ENCODE peak calls at places on chromosome 21, in eight cellular contexts. T is BE2C, C is mammary epithelial cell, E is testis, L is Caco-2, P is colonic mucosa, J is MM.1S, N is OCI-LY7. A is an unnamed sample.

GRCh38 chr21:44354001-44354405 is 582 bp downstream of the TRPM2 start:
- DNase-seq in P (no peak), J (no peak), E (no peak), T (no peak), N (no peak), L (no peak), C (no peak), A (peak; percentile 49)

GRCh38 chr21:46056450-46056903 is 41.4 kb upstream of the COL6A2 start:
- DNase-seq in L (peak; percentile 4), N (no peak), P (peak; percentile 56), E (peak; percentile 74), C (no peak), T (no peak), J (no peak), A (peak; percentile 89)

GRCh38 chr21:18460979-18461378 is 57.4 kb upstream of the TMPRSS15 start:
- DNase-seq in L (no peak), P (no peak), T (no peak), E (no peak), J (no peak), C (no peak), N (peak; percentile 92), A (no peak)

GRCh38 chr21:25809013-25809412 is 74.2 kb downstream of the GABPA start:
- DNase-seq in T (no peak), L (no peak), P (no peak), E (no peak), N (no peak), J (no peak), C (peak; percentile 81), A (no peak)

GRCh38 chr21:43757601-43758000 is 18.5 kb downstream of the CSTB start:
- DNase-seq in J (no peak), L (no peak), C (no peak), P (no peak), N (no peak), T (no peak), E (no peak), A (no peak)

GRCh38 chr21:44887126-44887806 is 13.8 kb upstream of the PTTG1IP start:
- DNase-seq in N (no peak), J (no peak), E (no peak), L (no peak), P (no peak), C (no peak), T (no peak), A (no peak)

GRCh38 chr21:44285547-44285992 is at the start of gene AIRE:
- DNase-seq in T (peak; percentile 10), C (no peak), N (no peak), E (no peak), L (no peak), J (no peak), P (no peak), A (peak; percentile 58)

GRCh38 chr21:46093668-46094400 is 4.1 kb upstream of the COL6A2 start:
- DNase-seq in L (peak; percentile 24), T (no peak), P (no peak), N (no peak), E (no peak), C (no peak), J (no peak), A (peak; percentile 49)

GRCh38 chr21:16569679-16570078 is 839.9 kb downstream of the USP25 start:
- DNase-seq in E (no peak), C (no peak), L (no peak), T (no peak), N (no peak), J (no peak), P (no peak), A (no peak)

GRCh38 chr21:44874497-44875331 is 1.2 kb upstream of the PTTG1IP start:
- DNase-seq in N (peak; percentile 34), P (peak; percentile 61), J (peak; percentile 75), L (no peak), C (peak; percentile 37), T (no peak), E (peak; percentile 64), A (peak; percentile 75)

GRCh38 chr21:16578912-16579311 is 849.1 kb downstream of the USP25 start:
- DNase-seq in L (no peak), J (no peak), E (no peak), T (no peak), N (no peak), C (no peak), P (no peak), A (no peak)

GRCh38 chr21:21182401-21182800 is 184.2 kb downstream of the NCAM2 start:
- DNase-seq in E (no peak), P (no peak), C (no peak), J (no peak), N (no peak), T (no peak), L (no peak), A (no peak)

GRCh38 chr21:29181799-29182470 is 51.5 kb downstream of the MAP3K7CL start:
- DNase-seq in J (peak; percentile 30), N (no peak), C (peak; percentile 64), L (no peak), T (no peak), E (peak; percentile 37), P (no peak), A (no peak)

GRCh38 chr21:29938968-29939858 is 583 bp downstream of the GRIK1 start:
- DNase-seq in J (no peak), P (no peak), C (no peak), L (no peak), N (no peak), E (peak; percentile 14), T (no peak), A (no peak)

GRCh38 chr21:42232176-42232825 is 13.4 kb downstream of the ABCG1 start:
- DNase-seq in P (no peak), E (no peak), L (no peak), N (peak; percentile 82), J (no peak), C (no peak), T (no peak), A (no peak)

GRCh38 chr21:42233067-42233981 is 14.4 kb downstream of the ABCG1 start:
- DNase-seq in J (peak; percentile 66), C (no peak), E (peak; percentile 67), T (peak; percentile 62), P (peak; percentile 76), L (no peak), N (peak; percentile 97), A (peak; percentile 93)

GRCh38 chr21:42230636-42231035 is 11.7 kb downstream of the ABCG1 start:
- DNase-seq in T (no peak), C (no peak), P (no peak), N (no peak), E (no peak), L (no peak), J (no peak), A (no peak)

GRCh38 chr21:42229676-42230075 is 10.7 kb downstream of the ABCG1 start:
- DNase-seq in C (no peak), P (no peak), J (no peak), L (no peak), T (no peak), E (no peak), N (no peak), A (no peak)

GRCh38 chr21:42231761-42232160 is 12.8 kb downstream of the ABCG1 start:
- DNase-seq in N (no peak), L (no peak), C (no peak), P (no peak), T (no peak), J (no peak), E (no peak), A (peak; percentile 31)
- H3K4me1 ChIP-seq in N (peaks cover 99% of the 10 kb centered on the region), L (peaks cover 3% of the 10 kb centered on the region), C (peaks cover 36% of the 10 kb centered on the region), P (peaks cover 35% of the 10 kb centered on the region), T (peaks cover 28% of the 10 kb centered on the region), J (peaks cover 66% of the 10 kb centered on the region), E (peaks cover 35% of the 10 kb centered on the region), A (peaks cover 91% of the 10 kb centered on the region)

GRCh38 chr21:42672699-42673458 is 19.5 kb downstream of the PDE9A start:
- DNase-seq in L (peak; percentile 46), N (no peak), E (no peak), C (no peak), J (no peak), P (no peak), T (no peak), A (no peak)

GRCh38 chr21:42671778-42672593 is 18.6 kb downstream of the PDE9A start:
- DNase-seq in C (peak; percentile 35), L (no peak), E (no peak), T (no peak), J (no peak), P (no peak), N (no peak), A (no peak)

GRCh38 chr21:42675403-42675802 is 22.0 kb downstream of the PDE9A start:
- DNase-seq in P (no peak), L (no peak), E (no peak), N (no peak), C (no peak), T (peak; percentile 50), J (no peak), A (no peak)

GRCh38 chr21:42674351-42674940 is 21.0 kb downstream of the PDE9A start:
- DNase-seq in N (no peak), J (no peak), P (no peak), T (peak; percentile 77), C (no peak), L (no peak), E (peak; percentile 85), A (peak; percentile 71)

DNA sequence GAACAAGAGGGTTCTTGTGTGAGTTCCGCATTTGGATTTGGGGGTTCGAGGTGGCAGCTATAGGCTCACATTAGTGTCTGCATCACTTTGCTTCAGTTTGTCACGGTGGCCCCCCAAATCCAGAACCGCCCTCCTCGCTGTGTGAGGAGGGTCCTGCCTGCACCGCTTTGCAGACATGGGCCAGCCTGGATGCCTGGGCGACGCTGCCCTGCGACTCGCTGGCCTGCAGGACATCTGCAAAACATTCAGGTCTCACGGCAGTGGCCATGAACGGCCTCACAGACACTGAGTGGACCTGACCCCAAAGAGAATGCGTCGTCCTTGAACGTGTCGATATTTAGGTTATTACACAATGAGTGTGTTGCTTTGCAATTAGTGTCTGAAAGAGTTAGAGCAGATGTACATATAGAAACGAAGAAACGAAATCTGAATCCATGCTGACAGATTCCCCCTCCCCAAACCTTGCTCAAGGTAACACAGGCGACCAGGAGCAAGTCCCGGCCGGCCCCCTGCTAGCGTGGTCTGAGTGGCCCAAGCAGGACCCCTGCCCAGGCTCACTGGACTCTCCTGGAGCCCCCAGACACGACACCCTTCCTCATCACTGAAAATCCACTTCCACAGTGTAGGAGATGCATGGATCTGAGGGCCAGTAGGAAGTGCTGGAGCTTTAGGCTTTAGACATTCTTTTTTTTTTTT is 20.4 kb downstream of the PDE9A start:
- DNase-seq in E (no peak), L (no peak), J (no peak), C (no peak), T (no peak), N (no peak), P (no peak), A (no peak)
- H3K4me1 ChIP-seq in E (peaks cover 31% of the 10 kb centered on the region), L (peaks cover 9% of the 10 kb centered on the region), J (no peaks in the 10 kb centered on the region), C (peaks cover 5% of the 10 kb centered on the region), T (peaks cover 37% of the 10 kb centered on the region), N (peaks cover 37% of the 10 kb centered on the region), P (peaks cover 6% of the 10 kb centered on the region), A (no peaks in the 10 kb centered on the region)

GRCh38 chr21:33207471-33208149 is 22.1 kb upstream of the IFNAR2 start:
- DNase-seq in J (no peak), C (no peak), T (no peak), L (no peak), P (no peak), E (no peak), N (peak; percentile 69), A (no peak)
- H3K4me1 ChIP-seq in J (peaks cover 17% of the 10 kb centered on the region), C (peaks cover 30% of the 10 kb centered on the region), T (no peaks in the 10 kb centered on the region), L (peaks cover 29% of the 10 kb centered on the region), P (peaks cover 8% of the 10 kb centered on the region), E (peaks cover 9% of the 10 kb centered on the region), N (peaks cover 74% of the 10 kb centered on the region), A (peaks cover 5% of the 10 kb centered on the region)

DNA sequence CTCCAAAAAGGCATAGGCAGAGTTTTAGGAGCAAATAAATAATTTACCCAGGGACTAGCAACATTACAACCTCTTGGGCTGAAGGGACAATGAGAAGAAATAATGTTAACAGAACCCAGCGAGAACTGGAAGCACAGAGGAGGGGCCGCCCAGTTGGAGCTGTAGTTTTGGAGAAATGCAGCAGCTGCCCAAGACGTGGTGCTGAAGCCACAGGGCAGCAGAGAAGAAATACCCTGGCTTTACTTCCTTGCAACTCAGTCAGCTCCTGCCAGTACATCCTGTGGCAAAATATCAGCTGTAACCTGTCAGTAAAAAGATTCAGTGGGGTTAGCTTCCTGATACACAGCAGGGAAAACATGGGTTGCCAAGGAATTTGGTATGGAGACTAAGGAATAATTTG is 283.6 kb upstream of the USP25 start:
- DNase-seq in J (no peak), N (no peak), T (no peak), C (no peak), E (no peak), L (no peak), P (no peak), A (no peak)
- H3K4me1 ChIP-seq in J (no peaks in the 10 kb centered on the region), N (no peaks in the 10 kb centered on the region), T (no peaks in the 10 kb centered on the region), C (no peaks in the 10 kb centered on the region), E (peaks cover 7% of the 10 kb centered on the region), L (peaks cover 27% of the 10 kb centered on the region), P (no peaks in the 10 kb centered on the region), A (peaks cover 37% of the 10 kb centered on the region)